ENCODE peak calls at places on chromosomes 11 and 22, in seven cellular contexts. One of them, this sample, is unnamed.
A peak's percentile ranks its signal among the peaks of the same experiment; 100 is the strongest.

GRCh38 chr11:64459016-64459415 is 100.1 kb downstream of the RPS6KA4 start:
- DNase-seq in NCI-H1436 treated with DMSO at 0.1 percent for 48 hours: no peak
- DNase-seq in adrenal gland: no peak
- DNase-seq in amniotic stem cell: no peak
- DNase-seq in SW 1271: no peak
- DNase-seq in spleen: peak; percentile 13
- DNase-seq in GM12865: no peak
- DNase-seq in this sample: no peak

GRCh38 chr22:46292727-46293126 is 3.9 kb upstream of the GTSE1 start:
- DNase-seq in NCI-H1436 treated with DMSO at 0.1 percent for 48 hours: no peak
- DNase-seq in adrenal gland: peak; percentile 41
- DNase-seq in amniotic stem cell: no peak
- DNase-seq in SW 1271: no peak
- DNase-seq in spleen: peak; percentile 85
- DNase-seq in GM12865: no peak
- DNase-seq in this sample: no peak

GRCh38 chr22:45302047-45302446 is 7.7 kb upstream of the FAM118A start:
- DNase-seq in NCI-H1436 treated with DMSO at 0.1 percent for 48 hours: no peak
- DNase-seq in adrenal gland: no peak
- DNase-seq in amniotic stem cell: peak; percentile 90
- DNase-seq in SW 1271: no peak
- DNase-seq in spleen: no peak
- DNase-seq in GM12865: peak; percentile 32
- DNase-seq in this sample: no peak

GRCh38 chr11:113373306-113373705 is 14.3 kb upstream of the ANKK1 start:
- DNase-seq in NCI-H1436 treated with DMSO at 0.1 percent for 48 hours: no peak
- DNase-seq in adrenal gland: peak; percentile 71
- DNase-seq in amniotic stem cell: no peak
- DNase-seq in SW 1271: no peak
- DNase-seq in spleen: no peak
- DNase-seq in GM12865: no peak
- DNase-seq in this sample: no peak

GRCh38 chr11:88297320-88298263 is 39.9 kb downstream of the CTSC start:
- DNase-seq in NCI-H1436 treated with DMSO at 0.1 percent for 48 hours: no peak
- DNase-seq in adrenal gland: no peak
- DNase-seq in amniotic stem cell: no peak
- DNase-seq in SW 1271: no peak
- DNase-seq in spleen: no peak
- DNase-seq in GM12865: no peak
- DNase-seq in this sample: no peak

GRCh38 chr22:44683881-44684280 is 18.1 kb upstream of the PRR5 start:
- DNase-seq in NCI-H1436 treated with DMSO at 0.1 percent for 48 hours: no peak
- DNase-seq in adrenal gland: no peak
- DNase-seq in amniotic stem cell: no peak
- DNase-seq in SW 1271: no peak
- DNase-seq in spleen: no peak
- DNase-seq in GM12865: no peak
- DNase-seq in this sample: no peak

GRCh38 chr11:125995313-125995712 is 49.5 kb downstream of the VSIG10L2 start:
- DNase-seq in NCI-H1436 treated with DMSO at 0.1 percent for 48 hours: no peak
- DNase-seq in adrenal gland: no peak
- DNase-seq in amniotic stem cell: no peak
- DNase-seq in SW 1271: no peak
- DNase-seq in spleen: no peak
- DNase-seq in GM12865: peak; percentile 40
- DNase-seq in this sample: no peak

GRCh38 chr11:199004-199581 is 6.2 kb downstream of the SCGB1C1 start:
- DNase-seq in NCI-H1436 treated with DMSO at 0.1 percent for 48 hours: no peak
- DNase-seq in adrenal gland: no peak
- DNase-seq in amniotic stem cell: no peak
- DNase-seq in SW 1271: no peak
- DNase-seq in spleen: peak; percentile 71
- DNase-seq in GM12865: no peak
- DNase-seq in this sample: no peak

GRCh38 chr22:25448435-25449051 is 115.9 kb upstream of the GRK3 start:
- DNase-seq in NCI-H1436 treated with DMSO at 0.1 percent for 48 hours: no peak
- DNase-seq in adrenal gland: peak; percentile 31
- DNase-seq in amniotic stem cell: no peak
- DNase-seq in SW 1271: no peak
- DNase-seq in spleen: no peak
- DNase-seq in GM12865: peak; percentile 28
- DNase-seq in this sample: peak; percentile 31

GRCh38 chr11:81497202-81497804 is 1236.4 kb downstream of the FAM181B start:
- DNase-seq in NCI-H1436 treated with DMSO at 0.1 percent for 48 hours: no peak
- DNase-seq in adrenal gland: peak; percentile 16
- DNase-seq in amniotic stem cell: no peak
- DNase-seq in SW 1271: no peak
- DNase-seq in spleen: no peak
- DNase-seq in GM12865: peak; percentile 48
- DNase-seq in this sample: peak; percentile 30

GRCh38 chr11:108666373-108666772 is 1.5 kb downstream of the DDX10 start:
- DNase-seq in NCI-H1436 treated with DMSO at 0.1 percent for 48 hours: no peak
- DNase-seq in adrenal gland: no peak
- DNase-seq in amniotic stem cell: no peak
- DNase-seq in SW 1271: no peak
- DNase-seq in spleen: no peak
- DNase-seq in GM12865: peak; percentile 30
- DNase-seq in this sample: peak; percentile 8

GRCh38 chr11:7964873-7965272 is 374 bp downstream of the NLRP10 start:
- DNase-seq in NCI-H1436 treated with DMSO at 0.1 percent for 48 hours: no peak
- DNase-seq in adrenal gland: no peak
- DNase-seq in amniotic stem cell: no peak
- DNase-seq in SW 1271: no peak
- DNase-seq in spleen: no peak
- DNase-seq in GM12865: no peak
- DNase-seq in this sample: no peak

GRCh38 chr11:59707371-59707770 is 6.3 kb downstream of the OR10V1 start:
- DNase-seq in NCI-H1436 treated with DMSO at 0.1 percent for 48 hours: no peak
- DNase-seq in adrenal gland: no peak
- DNase-seq in amniotic stem cell: no peak
- DNase-seq in SW 1271: no peak
- DNase-seq in spleen: no peak
- DNase-seq in GM12865: no peak
- DNase-seq in this sample: no peak